ENCODE peak calls at places on chromosomes 2 and 18, in four cellular contexts. Z is kidney tubule cell, S is AG04450, Y is H4. M is an unnamed sample.

GRCh38 chr2:71672011-71672639 is 218.8 kb downstream of the DYSF start:
- DNase-seq in Z (no peak), S (no peak), Y (no peak), M (peak)

GRCh38 chr18:23743733-23744333 is 54.6 kb downstream of the LAMA3 start:
- DNase-seq in Z (no peak), S (no peak), Y (no peak), M (no peak)

GRCh38 chr2:216082805-216083204 is 1.1 kb downstream of the TMEM169 start:
- DNase-seq in Z (peak), S (no peak), Y (no peak), M (no peak)

GRCh38 chr2:152426801-152427200 is 91.8 kb downstream of the FMNL2 start:
- DNase-seq in Z (no peak), S (no peak), Y (no peak), M (no peak)

GRCh38 chr2:39216495-39217191 is 27.1 kb downstream of the CDKL4 start:
- DNase-seq in Z (no peak), S (no peak), Y (peak), M (peak)

GRCh38 chr18:48663931-48664847 is 125.4 kb downstream of the CTIF start:
- DNase-seq in Z (peak), S (no peak), Y (no peak), M (peak)

GRCh38 chr2:127058656-127059252 is 48.2 kb downstream of the BIN1 start:
- DNase-seq in Z (no peak), S (no peak), Y (no peak), M (no peak)

GRCh38 chr2:221779614-221780067 is 207.5 kb upstream of the EPHA4 start:
- DNase-seq in Z (peak), S (peak), Y (peak), M (no peak)

GRCh38 chr2:178306351-178307073 is 112.2 kb downstream of the OSBPL6 start:
- DNase-seq in Z (peak), S (no peak), Y (peak), M (peak)

GRCh38 chr2:193303464-193303863 is 1108.7 kb upstream of the TMEFF2 start:
- DNase-seq in Z (no peak), S (no peak), Y (no peak), M (no peak)

GRCh38 chr2:240916571-240917008 is 10.5 kb downstream of the CROCC2 start:
- DNase-seq in Z (peak), S (peak), Y (peak), M (peak)

GRCh38 chr2:166926657-166927056 is 38.4 kb downstream of the XIRP2 start:
- DNase-seq in Z (no peak), S (peak), Y (no peak), M (no peak)

GRCh38 chr2:172021955-172022354 is 22.2 kb downstream of the METAP1D start:
- DNase-seq in Z (no peak), S (no peak), Y (peak), M (peak)

GRCh38 chr2:37091873-37092272 is 7.6 kb downstream of the GPATCH11 start:
- DNase-seq in Z (no peak), S (no peak), Y (no peak), M (no peak)

GRCh38 chr2:111704246-111704645 is 179.7 kb downstream of the ANAPC1 start:
- DNase-seq in Z (peak), S (peak), Y (peak), M (peak)

GRCh38 chr2:10451819-10452218 is 3.7 kb upstream of the ODC1 start:
- DNase-seq in Z (no peak), S (no peak), Y (no peak), M (no peak)

GRCh38 chr2:9057939-9058761 is 54.7 kb upstream of the MBOAT2 start:
- DNase-seq in Z (peak), S (no peak), Y (peak), M (peak)

GRCh38 chr2:53129851-53130250 is 637.8 kb upstream of the CHAC2 start:
- DNase-seq in Z (peak), S (peak), Y (peak), M (peak)

GRCh38 chr2:219252570-219252899 is 508 bp upstream of the TUBA4B start:
- DNase-seq in Z (no peak), S (no peak), Y (no peak), M (no peak)

GRCh38 chr2:226118471-226119429 is 680.9 kb downstream of the IRS1 start:
- DNase-seq in Z (peak), S (peak), Y (peak), M (peak)

GRCh38 chr2:191629001-191629453 is 48.9 kb upstream of the NABP1 start:
- DNase-seq in Z (no peak), S (no peak), Y (no peak), M (no peak)